ENCODE peak calls at places on chromosomes 13 and 19, in nine cellular contexts. N is GM23338; A is Caki2; Y is stimulated activated naive B cell treated with anti-CD40 and anti-IgM and Interleukin-4, amounts not matched to agents 10 μg/mL and 1 μg/mL and 100 μg/mL, for 72 hours; R is breast epithelium; X is naive thymus-derived CD4-positive, alpha-beta T cell; C is stimulated activated CD8-positive, alpha-beta memory T cell treated with anti-CD3 and anti-CD28 coated beads, Interleukin-4, amount 100 ng/mL, for 1 hour; J is activated CD4-positive, CD25-positive, alpha-beta regulatory T cell treated with anti-CD3 and anti-CD28 coated beads, Interleukin-2, amount 50 U/mL, for 16 hours; S is stromal cell of bone marrow. M is an unnamed sample.

GRCh38 chr19:571127-571974 is 1.0 kb upstream of the BSG start:
- DNase-seq in S (no peak), J (no peak), Y (no peak), C (no peak), A (peak; percentile 46), R (peak; percentile 76), X (no peak), N (peak; percentile 77), M (no peak)

GRCh38 chr13:52599037-52599852 is 43.0 kb upstream of the HNRNPA1L2 start:
- DNase-seq in A (no peak), R (no peak), X (no peak), C (no peak), S (peak; percentile 59), J (no peak), N (no peak), Y (no peak), M (peak; percentile 49)

GRCh38 chr13:81171065-81171647 is 830.2 kb upstream of the SPRY2 start:
- DNase-seq in S (no peak), R (no peak), Y (no peak), A (no peak), X (no peak), J (no peak), C (no peak), N (peak; percentile 48), M (no peak)

GRCh38 chr13:83622422-83622784 is 259.9 kb downstream of the SLITRK1 start:
- DNase-seq in J (no peak), Y (no peak), N (no peak), S (no peak), R (no peak), A (no peak), X (no peak), C (no peak), M (no peak)

GRCh38 chr13:111846396-111847174 is 220.4 kb upstream of the SOX1 start:
- DNase-seq in X (no peak), N (peak; percentile 61), R (no peak), Y (no peak), J (no peak), C (no peak), A (no peak), S (no peak), M (no peak)

GRCh38 chr19:17156947-17157302 is 58.2 kb upstream of the USE1 start:
- DNase-seq in J (no peak), A (no peak), N (no peak), Y (no peak), R (no peak), S (no peak), C (no peak), X (no peak), M (no peak)

GRCh38 chr19:12778905-12779161 is 3.5 kb upstream of the HOOK2 start:
- DNase-seq in Y (no peak), C (no peak), N (peak; percentile 54), J (no peak), X (no peak), S (no peak), A (no peak), R (no peak), M (no peak)

GRCh38 chr13:75600371-75600770 is 35.8 kb upstream of the LMO7 start:
- DNase-seq in C (no peak), J (no peak), R (no peak), X (no peak), Y (no peak), N (no peak), A (no peak), S (no peak), M (no peak)

GRCh38 chr13:102299366-102299765 is 102.5 kb downstream of the FGF14 start:
- DNase-seq in N (no peak), A (no peak), X (no peak), R (no peak), S (no peak), J (no peak), Y (no peak), C (no peak), M (no peak)

GRCh38 chr19:14497347-14497921 is 1.5 kb upstream of the GIPC1 start:
- DNase-seq in X (no peak), S (no peak), N (peak; percentile 50), A (no peak), R (no peak), Y (no peak), C (no peak), J (no peak), M (no peak)

GRCh38 chr13:95275322-95276118 is 25.7 kb downstream of the ABCC4 start:
- DNase-seq in A (no peak), N (no peak), R (no peak), C (no peak), X (no peak), Y (no peak), S (no peak), J (no peak), M (no peak)

GRCh38 chr13:43516401-43516826 is 270.4 kb downstream of the ENOX1 start:
- DNase-seq in J (no peak), X (no peak), Y (no peak), A (no peak), S (peak; percentile 72), N (no peak), R (no peak), C (no peak), M (peak; percentile 92)

GRCh38 chr19:24000656-24001055 is 86.0 kb downstream of the ZNF726 start:
- DNase-seq in C (no peak), Y (no peak), J (no peak), A (no peak), X (no peak), N (no peak), S (no peak), R (no peak), M (no peak)

M was measured in DMS 273 treated with DMSO at 0.1 percent for 48 hours.